ENCODE peak calls at places on chromosome 1, in nine cellular contexts. A is lower leg skin; W is endothelial cell; V is DMS 273 treated with DMSO at 0.1 percent for 48 hours; D is HCEC 1CT; I is NCI-H446 treated with DMSO at 0.1 percent for 48 hours; P is activated effector memory CD4-positive, alpha-beta T cell treated with Interleukin-2 at 50 U/mL for 16 hours; X is RCC 7860; G is stimulated activated CD4-positive, alpha-beta T cell treated with anti-CD3 and anti-CD28 coated beads, Interleukin-2, amount 100 ng/mL, for 48 hours. S is an unnamed sample.

GRCh38 chr1:37035828-37036666 is 1.7 kb upstream of the GRIK3 start:
- DNase-seq in V (no peak), X (no peak), A (no peak), P (no peak), W (peak; percentile 42), D (no peak), I (peak; percentile 23), G (no peak), S (no peak)

GRCh38 chr1:62912028-62912638 is 128.2 kb downstream of the ATG4C start:
- DNase-seq in X (peak; percentile 10), P (no peak), G (no peak), D (peak; percentile 8), A (no peak), I (no peak), V (no peak), W (peak; percentile 21), S (no peak)

GRCh38 chr1:198153804-198154203 is 3.0 kb upstream of the NEK7 start:
- DNase-seq in A (no peak), X (no peak), W (no peak), P (no peak), V (no peak), D (no peak), G (no peak), I (no peak), S (no peak)

GRCh38 chr1:185156321-185156853 is 366 bp downstream of the TRMT1L start:
- DNase-seq in G (no peak), D (peak; percentile 3), V (no peak), W (no peak), X (no peak), A (no peak), P (no peak), I (no peak), S (no peak)

GRCh38 chr1:92653605-92654381 is 131.1 kb downstream of the EVI5 start:
- DNase-seq in D (no peak), A (no peak), I (no peak), V (no peak), W (no peak), G (no peak), P (no peak), X (no peak), S (no peak)

GRCh38 chr1:26854953-26855352 is 8.0 kb upstream of the SFN start:
- DNase-seq in D (no peak), V (no peak), G (no peak), A (peak; percentile 72), I (no peak), W (no peak), X (no peak), P (no peak), S (no peak)

GRCh38 chr1:32005522-32005921 is 8.1 kb upstream of the KHDRBS1 start:
- DNase-seq in P (no peak), A (no peak), G (no peak), D (no peak), I (no peak), V (no peak), W (no peak), X (no peak), S (no peak)

GRCh38 chr1:247228133-247228532 is 27.7 kb upstream of the VN1R5 start:
- DNase-seq in V (no peak), G (no peak), A (no peak), I (no peak), P (no peak), X (no peak), W (no peak), D (peak; percentile 15), S (no peak)

GRCh38 chr1:59831529-59831928 is 16.8 kb downstream of the HOOK1 start:
- DNase-seq in I (no peak), X (no peak), P (no peak), V (peak; percentile 46), A (no peak), D (no peak), G (no peak), W (no peak), S (no peak)

GRCh38 chr1:89104687-89105086 is 21.2 kb downstream of the GBP2 start:
- DNase-seq in D (no peak), V (no peak), I (no peak), A (no peak), X (no peak), W (no peak), P (no peak), G (no peak), S (no peak)